ENCODE peak calls at places on chromosomes 3 and 15, in nine cellular contexts. Z, T, K, M, G, W, P, E and Q are unnamed samples. For H3K36me3, H3K9me2 and H3K4me1, the result is how much of the 10 kb centered on the place peaks cover.

GRCh38 chr15:68278345-68279217 is 1.0 kb downstream of the FEM1B start:
- DNase-seq in W (peak), G (peak), E (peak), T (no peak), Z (peak), M (peak), P (peak), K (no peak), Q (peak)

GRCh38 chr3:5110307-5110706 is 11.8 kb upstream of the ARL8B start:
- DNase-seq in P (no peak), E (no peak), G (no peak), Z (no peak), W (no peak), M (no peak), T (no peak), K (no peak), Q (no peak)

GRCh38 chr3:48555949-48556795 is 431 bp downstream of the PFKFB4 start:
- DNase-seq in M (no peak), G (no peak), P (no peak), W (no peak), Z (no peak), T (no peak), E (peak), K (no peak), Q (no peak)

GRCh38 chr3:171565671-171566070 is 105.5 kb upstream of the TNIK start:
- DNase-seq in M (no peak), E (no peak), K (no peak), W (peak), Z (no peak), T (no peak), G (peak), P (no peak), Q (no peak)

GRCh38 chr3:45171283-45171682 is 25.1 kb upstream of the CDCP1 start:
- DNase-seq in P (no peak), M (no peak), E (no peak), G (peak), W (no peak), Z (no peak), T (no peak), K (no peak), Q (no peak)

GRCh38 chr15:68231102-68231818 is 1.7 kb upstream of the CLN6 start:
- DNase-seq in P (no peak), Z (no peak), M (no peak), K (no peak), T (no peak), G (no peak), W (no peak), E (peak), Q (no peak)

GRCh38 chr15:62779041-62779810 is 263.3 kb upstream of the TPM1 start:
- DNase-seq in M (no peak), T (no peak), G (peak), K (no peak), W (peak), P (no peak), E (no peak), Z (no peak), Q (no peak)

GRCh38 chr3:141388823-141389617 is 20.7 kb downstream of the ZBTB38 start:
- DNase-seq in P (no peak), Z (no peak), W (peak), M (peak), K (no peak), E (no peak), G (no peak), T (no peak), Q (no peak)

GRCh38 chr15:77001351-77001750 is 6.4 kb downstream of the PSTPIP1 start:
- DNase-seq in T (no peak), K (no peak), M (no peak), P (no peak), W (no peak), G (no peak), E (no peak), Z (no peak), Q (no peak)

DNA sequence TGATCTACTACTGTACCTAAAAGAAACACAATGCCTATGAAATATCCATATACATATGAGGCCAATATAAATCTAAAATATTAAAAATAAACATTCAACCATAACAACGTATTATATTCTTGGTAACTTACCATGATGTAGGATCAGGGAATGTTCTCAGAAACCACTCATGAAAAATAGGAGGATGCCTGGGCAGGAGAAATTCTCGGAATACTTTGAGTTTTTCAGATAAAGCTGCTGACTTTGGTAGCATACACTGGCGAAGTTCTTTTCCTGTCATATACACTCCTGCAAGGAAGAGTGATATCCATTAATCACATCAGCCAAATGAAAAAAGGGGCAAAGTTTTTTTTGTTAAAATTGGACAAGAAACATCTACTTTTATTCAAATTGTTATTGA is 11.3 kb upstream of the XRN1 start:
- DNase-seq in K (no peak), M (no peak), W (no peak), G (no peak), T (no peak), E (no peak), Z (no peak), P (no peak), Q (no peak)
- H3K36me3 ChIP-seq in K (under half), M (under half), W (under half), G (under half), T (under half), E (under half), Z (under half), P (half or more), Q (half or more)

GRCh38 chr3:30472090-30472489 is 134.3 kb upstream of the TGFBR2 start:
- DNase-seq in K (no peak), E (no peak), P (no peak), W (no peak), Z (no peak), T (no peak), M (no peak), G (no peak), Q (no peak)

GRCh38 chr3:30467596-30468238 is 138.7 kb upstream of the TGFBR2 start:
- DNase-seq in P (no peak), Z (no peak), W (peak), M (no peak), K (no peak), T (no peak), G (peak), E (no peak), Q (no peak)

GRCh38 chr3:30469125-30469524 is 137.3 kb upstream of the TGFBR2 start:
- DNase-seq in W (no peak), G (no peak), M (no peak), Z (no peak), E (no peak), P (no peak), T (no peak), K (no peak), Q (no peak)

GRCh38 chr3:30471076-30471475 is 135.3 kb upstream of the TGFBR2 start:
- DNase-seq in M (no peak), G (peak), T (no peak), P (no peak), K (no peak), W (peak), E (no peak), Z (peak), Q (no peak)

GRCh38 chr3:30470566-30470965 is 135.8 kb upstream of the TGFBR2 start:
- DNase-seq in W (peak), T (no peak), M (no peak), E (no peak), G (no peak), P (no peak), K (no peak), Z (no peak), Q (no peak)
- H3K9me2 ChIP-seq in W (under half), T (under half), M (under half), E (under half), G (under half), P (under half), K (under half), Z (under half), Q (under half)

GRCh38 chr15:61092387-61093157 is 136.5 kb downstream of the RORA start:
- DNase-seq in P (no peak), G (no peak), W (no peak), Z (no peak), K (no peak), T (no peak), M (no peak), E (no peak), Q (no peak)
- H3K4me1 ChIP-seq in P (under half), G (under half), W (under half), Z (under half), K (under half), T (under half), M (under half), E (under half), Q (under half)

GRCh38 chr3:20182206-20182605 is 3.8 kb downstream of the SGO1 start:
- DNase-seq in K (no peak), E (no peak), M (no peak), P (no peak), T (no peak), G (no peak), Z (no peak), W (no peak), Q (no peak)

GRCh38 chr3:20185364-20185732 is 658 bp downstream of the SGO1 start:
- DNase-seq in P (peak), K (peak), E (peak), T (no peak), G (peak), W (peak), M (peak), Z (peak), Q (peak)

GRCh38 chr3:20185733-20186599 is at the start of gene SGO1:
- DNase-seq in T (peak), G (peak), M (peak), E (peak), W (peak), Z (peak), P (peak), K (peak), Q (peak)

GRCh38 chr3:20186600-20187004 is 596 bp upstream of the SGO1 start:
- DNase-seq in W (peak), E (peak), Z (no peak), K (peak), T (no peak), G (no peak), P (no peak), M (no peak), Q (no peak)

GRCh38 chr3:20181276-20181675 is 4.7 kb downstream of the SGO1 start:
- DNase-seq in T (no peak), M (no peak), G (no peak), P (no peak), K (no peak), E (no peak), W (no peak), Z (no peak), Q (no peak)
- H3K36me3 ChIP-seq in T (under half), M (under half), G (under half), P (half or more), K (under half), E (under half), W (under half), Z (under half), Q (half or more)

GRCh38 chr3:140294058-140294457 is 359.1 kb downstream of the CLSTN2 start:
- DNase-seq in M (no peak), K (no peak), W (no peak), E (no peak), Z (no peak), T (no peak), G (no peak), P (no peak), Q (no peak)
- H3K9me2 ChIP-seq in M (under half), K (under half), W (under half), E (under half), Z (under half), T (under half), G (under half), P (under half), Q (under half)

GRCh38 chr3:30617653-30618052 is 11.3 kb downstream of the TGFBR2 start:
- DNase-seq in G (no peak), M (no peak), Z (no peak), W (no peak), K (no peak), P (no peak), E (no peak), T (no peak), Q (no peak)
- H3K4me1 ChIP-seq in G (under half), M (under half), Z (under half), W (half or more), K (under half), P (half or more), E (under half), T (half or more), Q (under half)